ENCODE peak calls at places on chromosomes 12 and 14, in eight cellular contexts. One of them, this sample, is unnamed. For H3K4me1, the result is how much of the 10 kb centered on the place peaks cover.

GRCh38 chr12:67442347-67442841 is 173.2 kb downstream of the CAND1 start:
- DNase-seq in A549: no peak
- DNase-seq in right atrium auricular region: no peak
- DNase-seq in NT2/D1: no peak
- DNase-seq in heart left ventricle: peak
- DNase-seq in SK-N-SH: peak
- DNase-seq in cardiac muscle cell: no peak
- DNase-seq in IMR-90: no peak
- DNase-seq in this sample: no peak

GRCh38 chr12:53325539-53326061 is 4.2 kb upstream of the AAAS start:
- DNase-seq in SK-N-SH: peak
- DNase-seq in heart left ventricle: no peak
- DNase-seq in NT2/D1: no peak
- DNase-seq in right atrium auricular region: peak
- DNase-seq in IMR-90: no peak
- DNase-seq in A549: peak
- DNase-seq in cardiac muscle cell: no peak
- DNase-seq in this sample: peak

GRCh38 chr12:50103767-50104321 is at the start of gene GPD1:
- DNase-seq in cardiac muscle cell: peak
- DNase-seq in A549: no peak
- DNase-seq in heart left ventricle: peak
- DNase-seq in right atrium auricular region: no peak
- DNase-seq in SK-N-SH: peak
- DNase-seq in NT2/D1: no peak
- DNase-seq in IMR-90: peak
- DNase-seq in this sample: peak

GRCh38 chr14:64708148-64709004 is 4.2 kb downstream of the PLEKHG3 start:
- DNase-seq in A549: peak
- DNase-seq in SK-N-SH: no peak
- DNase-seq in cardiac muscle cell: peak
- DNase-seq in right atrium auricular region: no peak
- DNase-seq in NT2/D1: peak
- DNase-seq in IMR-90: peak
- DNase-seq in heart left ventricle: no peak
- DNase-seq in this sample: no peak

GRCh38 chr14:53851394-53852056 is 105.1 kb downstream of the BMP4 start:
- DNase-seq in IMR-90: peak
- DNase-seq in cardiac muscle cell: peak
- DNase-seq in A549: no peak
- DNase-seq in NT2/D1: no peak
- DNase-seq in heart left ventricle: no peak
- DNase-seq in SK-N-SH: no peak
- DNase-seq in right atrium auricular region: no peak
- DNase-seq in this sample: no peak

GRCh38 chr12:113835913-113836312 is 130.2 kb downstream of the RBM19 start:
- DNase-seq in SK-N-SH: no peak
- DNase-seq in heart left ventricle: no peak
- DNase-seq in A549: no peak
- DNase-seq in NT2/D1: no peak
- DNase-seq in right atrium auricular region: no peak
- DNase-seq in cardiac muscle cell: no peak
- DNase-seq in IMR-90: no peak
- DNase-seq in this sample: no peak

GRCh38 chr12:52577316-52577715 is 3.7 kb upstream of the KRT74 start:
- DNase-seq in SK-N-SH: no peak
- DNase-seq in right atrium auricular region: no peak
- DNase-seq in IMR-90: no peak
- DNase-seq in A549: no peak
- DNase-seq in NT2/D1: no peak
- DNase-seq in cardiac muscle cell: no peak
- DNase-seq in heart left ventricle: no peak
- DNase-seq in this sample: no peak

GRCh38 chr12:39331539-39332261 is 111.2 kb downstream of the KIF21A start:
- DNase-seq in heart left ventricle: no peak
- DNase-seq in A549: no peak
- DNase-seq in cardiac muscle cell: no peak
- DNase-seq in SK-N-SH: no peak
- DNase-seq in right atrium auricular region: no peak
- DNase-seq in IMR-90: no peak
- DNase-seq in NT2/D1: no peak
- DNase-seq in this sample: no peak

GRCh38 chr14:86357119-86357518 is 827.2 kb downstream of the FLRT2 start:
- DNase-seq in IMR-90: no peak
- DNase-seq in A549: no peak
- DNase-seq in right atrium auricular region: no peak
- DNase-seq in SK-N-SH: no peak
- DNase-seq in NT2/D1: no peak
- DNase-seq in heart left ventricle: no peak
- DNase-seq in cardiac muscle cell: no peak
- DNase-seq in this sample: no peak

GRCh38 chr12:129701536-129702165 is 202.2 kb downstream of the TMEM132D start:
- DNase-seq in cardiac muscle cell: no peak
- DNase-seq in heart left ventricle: no peak
- DNase-seq in right atrium auricular region: no peak
- DNase-seq in SK-N-SH: no peak
- DNase-seq in NT2/D1: no peak
- DNase-seq in A549: no peak
- DNase-seq in IMR-90: no peak
- DNase-seq in this sample: no peak

GRCh38 chr12:67539329-67539728 is 109.2 kb upstream of the DYRK2 start:
- DNase-seq in right atrium auricular region: no peak
- DNase-seq in cardiac muscle cell: no peak
- DNase-seq in A549: no peak
- DNase-seq in SK-N-SH: no peak
- DNase-seq in NT2/D1: no peak
- DNase-seq in IMR-90: no peak
- DNase-seq in heart left ventricle: no peak
- DNase-seq in this sample: no peak

GRCh38 chr12:75130811-75131210 is 78.8 kb downstream of the KCNC2 start:
- DNase-seq in A549: no peak
- DNase-seq in NT2/D1: no peak
- DNase-seq in IMR-90: no peak
- DNase-seq in SK-N-SH: no peak
- DNase-seq in cardiac muscle cell: no peak
- DNase-seq in heart left ventricle: no peak
- DNase-seq in right atrium auricular region: no peak
- DNase-seq in this sample: no peak

GRCh38 chr12:57454566-57455373 is at the start of gene INHBE:
- DNase-seq in IMR-90: peak
- DNase-seq in NT2/D1: no peak
- DNase-seq in heart left ventricle: no peak
- DNase-seq in A549: no peak
- DNase-seq in SK-N-SH: no peak
- DNase-seq in cardiac muscle cell: peak
- DNase-seq in right atrium auricular region: no peak
- DNase-seq in this sample: peak

GRCh38 chr12:107130830-107131760 is 37.7 kb upstream of the CRY1 start:
- DNase-seq in NT2/D1: no peak
- DNase-seq in IMR-90: no peak
- DNase-seq in right atrium auricular region: no peak
- DNase-seq in A549: no peak
- DNase-seq in heart left ventricle: no peak
- DNase-seq in SK-N-SH: peak
- DNase-seq in cardiac muscle cell: no peak
- DNase-seq in this sample: no peak

GRCh38 chr14:101371691-101372493 is 189.4 kb upstream of the DIO3 start:
- DNase-seq in heart left ventricle: no peak
- DNase-seq in IMR-90: no peak
- DNase-seq in right atrium auricular region: no peak
- DNase-seq in cardiac muscle cell: no peak
- DNase-seq in SK-N-SH: no peak
- DNase-seq in NT2/D1: no peak
- DNase-seq in A549: no peak
- DNase-seq in this sample: peak

GRCh38 chr12:30847259-30847658 is 79.3 kb upstream of the TSPAN11 start:
- DNase-seq in heart left ventricle: no peak
- DNase-seq in A549: no peak
- DNase-seq in SK-N-SH: peak
- DNase-seq in IMR-90: peak
- DNase-seq in cardiac muscle cell: peak
- DNase-seq in right atrium auricular region: no peak
- DNase-seq in NT2/D1: peak
- DNase-seq in this sample: no peak

GRCh38 chr14:90644882-90645281 is 171.3 kb downstream of the TTC7B start:
- DNase-seq in right atrium auricular region: peak
- DNase-seq in IMR-90: peak
- DNase-seq in cardiac muscle cell: peak
- DNase-seq in NT2/D1: no peak
- DNase-seq in SK-N-SH: no peak
- DNase-seq in A549: no peak
- DNase-seq in heart left ventricle: no peak
- DNase-seq in this sample: no peak
- H3K4me1 ChIP-seq in right atrium auricular region: under half
- H3K4me1 ChIP-seq in IMR-90: under half
- H3K4me1 ChIP-seq in cardiac muscle cell: under half
- H3K4me1 ChIP-seq in NT2/D1: under half
- H3K4me1 ChIP-seq in SK-N-SH: under half
- H3K4me1 ChIP-seq in A549: under half
- H3K4me1 ChIP-seq in heart left ventricle: under half
- H3K4me1 ChIP-seq in this sample: under half

DNA sequence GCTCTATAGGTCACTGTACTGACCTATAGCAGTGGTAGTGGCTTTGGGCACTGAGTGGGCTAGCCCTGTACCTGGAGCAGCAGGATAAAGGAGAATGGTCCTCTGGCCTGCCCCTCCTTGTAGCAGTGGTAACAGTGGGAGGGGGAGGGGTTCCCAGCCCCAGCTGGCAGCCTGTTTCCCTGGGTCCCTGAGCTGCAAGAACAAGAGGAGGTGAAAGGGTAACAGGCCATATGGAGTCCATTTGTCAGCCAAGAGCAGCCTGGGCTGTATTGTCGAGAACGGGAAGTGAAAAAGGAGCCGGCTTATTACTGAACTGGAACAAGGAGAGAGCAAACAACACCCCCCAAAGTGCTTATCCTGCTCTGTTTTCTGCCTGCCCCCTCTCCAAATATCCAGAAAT is 73.8 kb upstream of the SRSF5 start:
- DNase-seq in NT2/D1: no peak
- DNase-seq in SK-N-SH: no peak
- DNase-seq in cardiac muscle cell: peak
- DNase-seq in IMR-90: no peak
- DNase-seq in right atrium auricular region: no peak
- DNase-seq in heart left ventricle: no peak
- DNase-seq in A549: no peak
- DNase-seq in this sample: no peak
- H3K4me3 ChIP-seq in NT2/D1: no peak
- H3K4me3 ChIP-seq in SK-N-SH: no peak
- H3K4me3 ChIP-seq in cardiac muscle cell: no peak
- H3K4me3 ChIP-seq in IMR-90: no peak
- H3K4me3 ChIP-seq in right atrium auricular region: no peak
- H3K4me3 ChIP-seq in heart left ventricle: no peak
- H3K4me3 ChIP-seq in A549: no peak
- H3K4me3 ChIP-seq in this sample: no peak

DNA sequence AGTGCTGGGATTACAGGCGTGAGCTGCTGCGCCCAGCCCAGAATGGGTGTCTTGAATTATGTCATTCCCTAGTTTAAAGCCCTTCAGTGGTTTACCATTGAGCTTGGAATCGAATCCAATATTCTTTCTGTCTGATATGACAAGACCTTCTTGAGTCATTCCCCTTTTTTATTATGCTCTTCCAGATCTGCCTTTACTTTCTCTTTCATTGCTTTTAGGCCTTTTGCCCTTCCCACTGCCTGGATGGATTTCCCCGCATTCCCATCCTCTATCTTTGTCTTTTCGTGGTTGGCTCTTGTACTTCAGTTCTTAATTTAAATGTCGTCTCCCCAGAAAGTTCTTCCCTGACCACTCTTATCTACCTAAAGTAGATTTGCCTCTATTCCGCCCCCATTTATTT is 1.6 kb downstream of the TRAFD1 start:
- DNase-seq in right atrium auricular region: no peak
- DNase-seq in A549: no peak
- DNase-seq in cardiac muscle cell: no peak
- DNase-seq in heart left ventricle: no peak
- DNase-seq in SK-N-SH: no peak
- DNase-seq in NT2/D1: no peak
- DNase-seq in IMR-90: peak
- DNase-seq in this sample: no peak
- H3K4me1 ChIP-seq in right atrium auricular region: under half
- H3K4me1 ChIP-seq in A549: half or more
- H3K4me1 ChIP-seq in cardiac muscle cell: under half
- H3K4me1 ChIP-seq in heart left ventricle: half or more
- H3K4me1 ChIP-seq in SK-N-SH: under half
- H3K4me1 ChIP-seq in NT2/D1: under half
- H3K4me1 ChIP-seq in IMR-90: under half
- H3K4me1 ChIP-seq in this sample: half or more

GRCh38 chr14:71374989-71375388 is 467.7 kb downstream of the PCNX1 start:
- DNase-seq in heart left ventricle: no peak
- DNase-seq in right atrium auricular region: no peak
- DNase-seq in NT2/D1: no peak
- DNase-seq in A549: no peak
- DNase-seq in IMR-90: no peak
- DNase-seq in cardiac muscle cell: no peak
- DNase-seq in SK-N-SH: no peak
- DNase-seq in this sample: no peak

GRCh38 chr14:71373773-71374172 is 466.5 kb downstream of the PCNX1 start:
- DNase-seq in right atrium auricular region: no peak
- DNase-seq in SK-N-SH: no peak
- DNase-seq in A549: no peak
- DNase-seq in heart left ventricle: no peak
- DNase-seq in IMR-90: no peak
- DNase-seq in cardiac muscle cell: no peak
- DNase-seq in NT2/D1: no peak
- DNase-seq in this sample: no peak

GRCh38 chr14:71377099-71377498 is 469.8 kb downstream of the PCNX1 start:
- DNase-seq in NT2/D1: no peak
- DNase-seq in cardiac muscle cell: no peak
- DNase-seq in right atrium auricular region: no peak
- DNase-seq in heart left ventricle: no peak
- DNase-seq in IMR-90: no peak
- DNase-seq in SK-N-SH: no peak
- DNase-seq in A549: no peak
- DNase-seq in this sample: no peak

GRCh38 chr14:71372411-71372838 is 465.2 kb downstream of the PCNX1 start:
- DNase-seq in right atrium auricular region: no peak
- DNase-seq in heart left ventricle: no peak
- DNase-seq in cardiac muscle cell: peak
- DNase-seq in NT2/D1: no peak
- DNase-seq in SK-N-SH: no peak
- DNase-seq in A549: no peak
- DNase-seq in IMR-90: peak
- DNase-seq in this sample: peak

DNA sequence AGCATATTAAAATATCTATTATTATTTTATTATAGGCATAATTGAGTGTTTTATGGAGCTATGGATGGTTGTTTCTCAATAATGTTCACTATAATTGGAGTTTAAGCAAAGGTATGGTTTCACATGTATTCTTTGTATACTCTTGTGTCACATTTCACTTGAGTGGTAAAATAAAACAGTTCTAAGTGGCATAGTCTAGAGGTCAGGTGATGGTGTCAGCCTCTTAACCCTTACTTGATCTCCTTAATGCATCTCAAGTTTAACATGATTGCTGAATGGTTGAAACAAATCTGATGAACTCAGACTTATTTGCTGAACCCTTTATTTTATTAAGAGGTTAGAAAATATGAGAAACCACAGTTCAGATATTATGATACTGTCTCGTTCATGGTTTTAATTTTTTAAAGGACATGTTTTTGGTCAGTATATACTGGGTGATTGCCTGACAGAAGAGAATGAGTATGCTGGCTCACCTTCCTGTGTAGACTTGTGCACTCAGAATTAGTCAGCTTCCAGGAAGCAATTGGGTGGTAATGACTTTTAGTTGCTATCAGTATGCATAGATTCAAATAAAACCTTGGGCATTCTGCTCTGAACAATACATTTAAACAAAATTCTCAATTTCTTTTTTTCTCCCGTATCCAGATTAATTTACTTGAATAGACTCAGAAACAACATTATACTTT is 464.6 kb downstream of the PCNX1 start:
- DNase-seq in SK-N-SH: no peak
- DNase-seq in NT2/D1: no peak
- DNase-seq in IMR-90: peak
- DNase-seq in cardiac muscle cell: peak
- DNase-seq in heart left ventricle: no peak
- DNase-seq in A549: no peak
- DNase-seq in right atrium auricular region: no peak
- DNase-seq in this sample: peak
- H3K4me3 ChIP-seq in SK-N-SH: no peak
- H3K4me3 ChIP-seq in NT2/D1: no peak
- H3K4me3 ChIP-seq in IMR-90: no peak
- H3K4me3 ChIP-seq in cardiac muscle cell: no peak
- H3K4me3 ChIP-seq in heart left ventricle: no peak
- H3K4me3 ChIP-seq in A549: no peak
- H3K4me3 ChIP-seq in right atrium auricular region: no peak
- H3K4me3 ChIP-seq in this sample: peak

This sample was measured in osteoblast.